ENCODE peak calls at places on chromosomes 5 and 9, in seven cellular contexts. J is H7; T is stimulated activated CD8-positive, alpha-beta memory T cell treated with anti-CD3 and anti-CD28 coated beads, Interleukin-4, amount 100 ng/mL, for 4 hours; H is Kasumi-1; Y is SHP77; P is NCI-H1417 treated with DMSO at 0.1 percent for 48 hours; V is NCI-H1105. F is an unnamed sample.

GRCh38 chr9:69874301-69875060 is 53.9 kb downstream of the CFAP95 start:
- DNase-seq in J (no peak), T (no peak), H (no peak), Y (no peak), P (no peak), V (no peak), F (no peak)

GRCh38 chr5:124634228-124634819 is 112.1 kb downstream of the ZNF608 start:
- DNase-seq in J (no peak), T (no peak), H (no peak), Y (no peak), P (no peak), V (no peak), F (no peak)

GRCh38 chr9:70415041-70415440 is 584 bp upstream of the KLF9 start:
- DNase-seq in J (no peak), T (no peak), H (no peak), Y (no peak), P (no peak), V (no peak), F (no peak)

GRCh38 chr9:128068656-128069221 is 707 bp downstream of the SLC25A25 start:
- DNase-seq in J (no peak), T (no peak), H (peak; percentile 17), Y (no peak), P (no peak), V (no peak), F (no peak)

GRCh38 chr5:157651623-157652376 is 438 bp downstream of the SOX30 start:
- DNase-seq in J (peak; percentile 80), T (peak; percentile 41), H (no peak), Y (no peak), P (peak; percentile 62), V (no peak), F (peak; percentile 55)

GRCh38 chr9:132114102-132114707 is 34.5 kb upstream of the MED27 start:
- DNase-seq in J (peak; percentile 89), T (no peak), H (no peak), Y (no peak), P (no peak), V (no peak), F (no peak)

GRCh38 chr9:96040591-96041461 is 165.3 kb downstream of the ERCC6L2 start:
- DNase-seq in J (peak; percentile 54), T (no peak), H (no peak), Y (peak; percentile 37), P (no peak), V (no peak), F (no peak)

GRCh38 chr5:123107343-123108240 is 18.6 kb downstream of the PRDM6 start:
- DNase-seq in J (no peak), T (no peak), H (peak; percentile 27), Y (no peak), P (no peak), V (no peak), F (no peak)

GRCh38 chr9:137951597-137952490 is 74.3 kb downstream of the CACNA1B start:
- DNase-seq in J (no peak), T (no peak), H (no peak), Y (no peak), P (no peak), V (no peak), F (no peak)

GRCh38 chr5:134458234-134458633 is 46.6 kb upstream of the CDKN2AIPNL start:
- DNase-seq in J (no peak), T (no peak), H (no peak), Y (no peak), P (no peak), V (no peak), F (no peak)

GRCh38 chr5:175444060-175444904 is at the start of gene DRD1:
- DNase-seq in J (peak; percentile 93), T (peak; percentile 8), H (no peak), Y (no peak), P (no peak), V (no peak), F (peak; percentile 61)

GRCh38 chr5:175353876-175354275 is 90.1 kb downstream of the DRD1 start:
- DNase-seq in J (no peak), T (no peak), H (no peak), Y (no peak), P (no peak), V (no peak), F (no peak)